ENCODE peak calls at places on chromosomes 1 and 21, in seven cellular contexts. V is HCT116, K is nephron progenitor cell, Y is body of pancreas, W is right lobe of liver, X is IMR-90, U is neural crest cell. D is an unnamed sample.
A peak's percentile ranks its signal among the peaks of the same experiment; 100 is the strongest.

GRCh38 chr1:184160942-184161698 is 109.6 kb downstream of the TSEN15 start:
- DNase-seq in V (no peak), K (no peak), Y (no peak), W (no peak), X (peak; percentile 59), U (no peak), D (no peak)

GRCh38 chr1:205849619-205850355 is at the start of gene PM20D1:
- DNase-seq in V (no peak), K (no peak), Y (peak; percentile 84), W (peak; percentile 62), X (peak; percentile 69), U (no peak), D (no peak)

GRCh38 chr1:57088689-57089088 is 122.9 kb upstream of the C8B start:
- DNase-seq in V (no peak), K (no peak), Y (no peak), W (no peak), X (no peak), U (no peak), D (no peak)

GRCh38 chr1:155068599-155068998 is 5.1 kb downstream of the EFNA4 start:
- DNase-seq in V (no peak), K (no peak), Y (no peak), W (no peak), X (no peak), U (no peak), D (no peak)

GRCh38 chr1:40606978-40607377 is 58.5 kb downstream of the RIMS3 start:
- DNase-seq in V (no peak), K (no peak), Y (no peak), W (peak; percentile 21), X (no peak), U (no peak), D (no peak)

GRCh38 chr1:116185161-116185701 is 74.0 kb downstream of the MAB21L3 start:
- DNase-seq in V (no peak), K (no peak), Y (no peak), W (no peak), X (no peak), U (no peak), D (no peak)

GRCh38 chr1:24894002-24894401 is 36.1 kb downstream of the RUNX3 start:
- DNase-seq in V (no peak), K (no peak), Y (no peak), W (peak; percentile 8), X (no peak), U (no peak), D (peak; percentile 21)

GRCh38 chr1:61254629-61255323 is 172.4 kb downstream of the NFIA start:
- DNase-seq in V (no peak), K (no peak), Y (no peak), W (no peak), X (peak; percentile 18), U (no peak), D (no peak)

GRCh38 chr21:43884012-43884860 is 19.2 kb downstream of the AGPAT3 start:
- DNase-seq in V (peak; percentile 83), K (no peak), Y (peak; percentile 40), W (no peak), X (no peak), U (no peak), D (no peak)

GRCh38 chr21:28539623-28539988 is 453.1 kb downstream of the LTN1 start:
- DNase-seq in V (no peak), K (no peak), Y (no peak), W (no peak), X (no peak), U (no peak), D (no peak)

GRCh38 chr1:12346483-12347155 is 116.8 kb downstream of the VPS13D start:
- DNase-seq in V (no peak), K (no peak), Y (no peak), W (no peak), X (no peak), U (no peak), D (no peak)

DNA sequence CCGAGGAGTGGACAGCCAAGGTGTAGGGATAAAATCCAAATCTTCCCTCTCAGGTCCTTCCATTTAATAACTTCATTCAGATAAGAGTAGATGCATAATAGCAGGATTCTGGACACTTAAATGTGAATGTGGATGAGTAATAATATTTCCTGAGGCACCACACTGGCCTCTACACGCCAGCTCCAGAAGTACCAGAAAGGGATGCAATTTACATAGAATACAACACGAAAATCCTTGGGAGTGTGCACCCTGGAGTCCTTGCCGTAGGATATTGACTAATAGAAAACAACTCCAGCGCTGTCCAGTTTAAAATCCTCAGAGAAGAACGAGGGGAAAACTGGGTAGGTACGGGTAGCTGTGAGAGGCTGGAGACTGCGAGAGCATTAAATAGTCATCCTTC is 6.9 kb downstream of the PLXNA2 start:
- DNase-seq in V (no peak), K (no peak), Y (no peak), W (peak; percentile 0), X (no peak), U (no peak), D (no peak)
- TF ChIP-seq CTCF in V (no peak), K (no peak), Y (no peak), W (no peak), X (no peak), U (no peak), D (peak; percentile 44)

DNA sequence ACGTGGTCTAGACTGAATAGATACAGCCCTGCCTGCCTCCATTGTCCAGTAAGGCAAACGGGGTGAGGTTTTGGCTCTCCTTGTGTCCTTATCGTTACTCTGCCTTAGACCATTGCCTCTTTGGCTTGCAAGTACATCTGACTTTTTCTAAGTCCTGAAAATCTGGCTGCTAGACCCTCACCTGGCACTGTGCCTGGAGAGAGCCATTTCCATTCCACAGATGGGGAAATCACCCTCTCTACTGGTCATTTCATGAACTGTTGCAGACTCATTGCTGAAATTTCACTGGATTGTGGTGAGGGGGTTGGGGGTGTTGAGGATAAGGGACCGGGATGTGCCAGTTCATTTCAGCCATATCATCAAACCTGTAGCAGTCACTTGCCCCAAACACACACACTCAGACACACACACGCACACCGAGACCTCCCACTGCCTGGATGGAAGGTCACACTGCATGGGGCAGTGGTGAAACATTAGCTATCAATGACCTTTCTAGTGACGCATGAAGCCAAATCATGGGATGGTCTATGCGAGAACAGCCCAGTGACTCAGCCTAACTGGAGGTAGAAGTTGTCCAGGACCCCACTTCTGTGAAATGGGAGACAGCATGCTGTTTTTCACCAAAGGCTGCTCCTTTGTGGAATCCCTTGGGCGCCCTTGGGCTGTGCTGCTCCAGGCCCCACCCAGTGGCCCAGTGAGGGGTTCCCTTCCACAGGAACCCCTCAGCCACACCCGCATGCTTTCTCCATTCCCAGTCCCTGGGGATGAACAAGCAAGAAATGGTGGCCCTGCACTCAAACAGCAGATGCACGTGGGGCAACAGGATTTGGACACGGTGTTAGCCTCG is 34.9 kb upstream of the VASH2 start:
- DNase-seq in V (no peak), K (no peak), Y (no peak), W (no peak), X (peak; percentile 87), U (no peak), D (no peak)
- TF ChIP-seq CTCF in V (peak; percentile 50), K (peak; percentile 15), Y (peak; percentile 41), W (peak; percentile 32), X (peak; percentile 52), U (peak; percentile 45), D (peak; percentile 65)

GRCh38 chr1:204623894-204624361 is 61.6 kb downstream of the LRRN2 start:
- DNase-seq in V (peak; percentile 21), K (peak; percentile 38), Y (no peak), W (no peak), X (no peak), U (no peak), D (no peak)
- TF ChIP-seq CTCF in V (peak; percentile 61), K (peak; percentile 30), Y (no peak), W (no peak), X (peak; percentile 23), U (peak; percentile 49), D (no peak)

GRCh38 chr1:169485427-169486280 is at the start of gene SLC19A2:
- DNase-seq in V (peak; percentile 97), K (peak; percentile 92), Y (peak; percentile 100), W (peak; percentile 100), X (peak; percentile 99), U (peak; percentile 86), D (peak; percentile 99)
- TF ChIP-seq CTCF in V (no peak), K (peak; percentile 20), Y (peak; percentile 34), W (no peak), X (peak; percentile 40), U (peak; percentile 44), D (peak; percentile 48)